ENCODE peak calls at places on chromosomes 7 and 10, in seven cellular contexts. One of them, this sample, is unnamed.

GRCh38 chr10:784377-784758 is 94.9 kb upstream of the DIP2C start:
- DNase-seq in naive thymus-derived CD4-positive, alpha-beta T cell: no peak
- DNase-seq in A172: peak; percentile 21
- DNase-seq in CD4-positive, alpha-beta T cell: no peak
- DNase-seq in GM13977: peak; percentile 27
- DNase-seq in AG04450: no peak
- DNase-seq in right lobe of liver: no peak
- DNase-seq in this sample: peak; percentile 49

GRCh38 chr10:47222461-47222860 is 77.5 kb upstream of the GDF10 start:
- DNase-seq in naive thymus-derived CD4-positive, alpha-beta T cell: no peak
- DNase-seq in AG04450: no peak
- DNase-seq in GM13977: no peak
- DNase-seq in A172: no peak
- DNase-seq in right lobe of liver: no peak
- DNase-seq in CD4-positive, alpha-beta T cell: no peak
- DNase-seq in this sample: peak; percentile 1

GRCh38 chr7:129569811-129570215 is 41.7 kb upstream of the NRF1 start:
- DNase-seq in right lobe of liver: peak; percentile 34
- DNase-seq in naive thymus-derived CD4-positive, alpha-beta T cell: no peak
- DNase-seq in GM13977: no peak
- DNase-seq in CD4-positive, alpha-beta T cell: no peak
- DNase-seq in AG04450: peak; percentile 46
- DNase-seq in A172: peak; percentile 85
- DNase-seq in this sample: no peak

GRCh38 chr7:5595545-5596045 is 172.0 kb upstream of the TNRC18 start:
- DNase-seq in CD4-positive, alpha-beta T cell: no peak
- DNase-seq in right lobe of liver: no peak
- DNase-seq in A172: peak; percentile 84
- DNase-seq in GM13977: peak; percentile 61
- DNase-seq in naive thymus-derived CD4-positive, alpha-beta T cell: no peak
- DNase-seq in AG04450: no peak
- DNase-seq in this sample: no peak

GRCh38 chr7:17342726-17343125 is 44.3 kb downstream of the AHR start:
- DNase-seq in CD4-positive, alpha-beta T cell: no peak
- DNase-seq in GM13977: no peak
- DNase-seq in right lobe of liver: no peak
- DNase-seq in AG04450: no peak
- DNase-seq in naive thymus-derived CD4-positive, alpha-beta T cell: no peak
- DNase-seq in A172: no peak
- DNase-seq in this sample: no peak

GRCh38 chr10:80501913-80502521 is 35.7 kb upstream of the SH2D4B start:
- DNase-seq in GM13977: no peak
- DNase-seq in right lobe of liver: no peak
- DNase-seq in naive thymus-derived CD4-positive, alpha-beta T cell: no peak
- DNase-seq in CD4-positive, alpha-beta T cell: no peak
- DNase-seq in AG04450: no peak
- DNase-seq in A172: peak; percentile 24
- DNase-seq in this sample: no peak

GRCh38 chr10:115933098-115933497 is 339.9 kb downstream of the GFRA1 start:
- DNase-seq in CD4-positive, alpha-beta T cell: no peak
- DNase-seq in A172: no peak
- DNase-seq in GM13977: no peak
- DNase-seq in naive thymus-derived CD4-positive, alpha-beta T cell: no peak
- DNase-seq in AG04450: no peak
- DNase-seq in right lobe of liver: no peak
- DNase-seq in this sample: no peak

GRCh38 chr10:125000366-125001312 is 58.7 kb downstream of the ZRANB1 start:
- DNase-seq in AG04450: no peak
- DNase-seq in naive thymus-derived CD4-positive, alpha-beta T cell: no peak
- DNase-seq in CD4-positive, alpha-beta T cell: no peak
- DNase-seq in A172: no peak
- DNase-seq in right lobe of liver: peak; percentile 18
- DNase-seq in GM13977: peak; percentile 43
- DNase-seq in this sample: peak; percentile 68

GRCh38 chr10:132626761-132627735 is 89.5 kb downstream of the INPP5A start:
- DNase-seq in GM13977: no peak
- DNase-seq in right lobe of liver: no peak
- DNase-seq in AG04450: no peak
- DNase-seq in naive thymus-derived CD4-positive, alpha-beta T cell: no peak
- DNase-seq in A172: no peak
- DNase-seq in CD4-positive, alpha-beta T cell: no peak
- DNase-seq in this sample: no peak

GRCh38 chr10:27319752-27320561 is 79.4 kb upstream of the ACBD5 start:
- DNase-seq in GM13977: peak; percentile 26
- DNase-seq in naive thymus-derived CD4-positive, alpha-beta T cell: peak; percentile 9
- DNase-seq in CD4-positive, alpha-beta T cell: peak; percentile 3
- DNase-seq in A172: no peak
- DNase-seq in AG04450: no peak
- DNase-seq in right lobe of liver: peak; percentile 72
- DNase-seq in this sample: peak; percentile 59

GRCh38 chr7:68507644-68508043 is 1090.6 kb upstream of the AUTS2 start:
- DNase-seq in naive thymus-derived CD4-positive, alpha-beta T cell: no peak
- DNase-seq in GM13977: no peak
- DNase-seq in AG04450: no peak
- DNase-seq in right lobe of liver: no peak
- DNase-seq in CD4-positive, alpha-beta T cell: no peak
- DNase-seq in A172: no peak
- DNase-seq in this sample: no peak

GRCh38 chr10:12902135-12902572 is 99.4 kb downstream of the CCDC3 start:
- DNase-seq in GM13977: peak; percentile 77
- DNase-seq in CD4-positive, alpha-beta T cell: peak; percentile 22
- DNase-seq in AG04450: peak; percentile 30
- DNase-seq in A172: peak; percentile 48
- DNase-seq in naive thymus-derived CD4-positive, alpha-beta T cell: peak; percentile 50
- DNase-seq in right lobe of liver: peak; percentile 29
- DNase-seq in this sample: peak; percentile 74

GRCh38 chr10:88831709-88832108 is 19.9 kb downstream of the ANKRD22 start:
- DNase-seq in GM13977: no peak
- DNase-seq in right lobe of liver: no peak
- DNase-seq in A172: no peak
- DNase-seq in AG04450: no peak
- DNase-seq in naive thymus-derived CD4-positive, alpha-beta T cell: peak; percentile 65
- DNase-seq in CD4-positive, alpha-beta T cell: peak; percentile 19
- DNase-seq in this sample: no peak

GRCh38 chr7:45292481-45292880 is 134.9 kb downstream of the RAMP3 start:
- DNase-seq in CD4-positive, alpha-beta T cell: no peak
- DNase-seq in GM13977: no peak
- DNase-seq in A172: no peak
- DNase-seq in right lobe of liver: no peak
- DNase-seq in naive thymus-derived CD4-positive, alpha-beta T cell: no peak
- DNase-seq in AG04450: no peak
- DNase-seq in this sample: peak; percentile 8

GRCh38 chr7:138934861-138935260 is 46.3 kb downstream of the KIAA1549 start:
- DNase-seq in CD4-positive, alpha-beta T cell: no peak
- DNase-seq in A172: peak; percentile 64
- DNase-seq in GM13977: no peak
- DNase-seq in naive thymus-derived CD4-positive, alpha-beta T cell: no peak
- DNase-seq in right lobe of liver: no peak
- DNase-seq in AG04450: no peak
- DNase-seq in this sample: no peak

GRCh38 chr10:117318909-117319308 is 56.3 kb downstream of the PDZD8 start:
- DNase-seq in GM13977: no peak
- DNase-seq in CD4-positive, alpha-beta T cell: no peak
- DNase-seq in naive thymus-derived CD4-positive, alpha-beta T cell: peak; percentile 7
- DNase-seq in right lobe of liver: no peak
- DNase-seq in AG04450: no peak
- DNase-seq in A172: no peak
- DNase-seq in this sample: no peak

GRCh38 chr10:105017116-105017515 is 376.0 kb downstream of the SORCS3 start:
- DNase-seq in naive thymus-derived CD4-positive, alpha-beta T cell: no peak
- DNase-seq in GM13977: no peak
- DNase-seq in CD4-positive, alpha-beta T cell: no peak
- DNase-seq in AG04450: no peak
- DNase-seq in A172: peak; percentile 63
- DNase-seq in right lobe of liver: no peak
- DNase-seq in this sample: no peak

GRCh38 chr10:70974920-70975319 is 86.6 kb upstream of the PCBD1 start:
- DNase-seq in right lobe of liver: no peak
- DNase-seq in naive thymus-derived CD4-positive, alpha-beta T cell: no peak
- DNase-seq in AG04450: no peak
- DNase-seq in GM13977: no peak
- DNase-seq in A172: no peak
- DNase-seq in CD4-positive, alpha-beta T cell: no peak
- DNase-seq in this sample: no peak

This sample was measured in G401.